ENCODE peak calls at places on chromosomes 3 and 15, in four cellular contexts. One of them, this sample, is unnamed.
A peak's percentile ranks its signal among the peaks of the same experiment; 100 is the strongest.

GRCh38 chr15:78540955-78541743 is 905 bp downstream of the PSMA4 start:
- DNase-seq in fibroblast of mammary gland: no peak
- DNase-seq in DMS53: no peak
- DNase-seq in DMS153: no peak
- DNase-seq in this sample: peak; percentile 5

GRCh38 chr15:52527898-52528464 is 699 bp downstream of the MYO5A start:
- DNase-seq in DMS153: no peak
- DNase-seq in fibroblast of mammary gland: no peak
- DNase-seq in DMS53: peak; percentile 49
- DNase-seq in this sample: no peak

GRCh38 chr15:77021803-77022381 is 27.0 kb downstream of the PSTPIP1 start:
- DNase-seq in DMS53: no peak
- DNase-seq in fibroblast of mammary gland: peak; percentile 47
- DNase-seq in DMS153: no peak
- DNase-seq in this sample: no peak

GRCh38 chr3:51982352-51982837 is 940 bp upstream of the ACY1 start:
- DNase-seq in DMS153: peak; percentile 18
- DNase-seq in fibroblast of mammary gland: no peak
- DNase-seq in DMS53: peak; percentile 86
- DNase-seq in this sample: peak; percentile 86

GRCh38 chr3:127779747-127780146 is 42.6 kb downstream of the MGLL start:
- DNase-seq in fibroblast of mammary gland: no peak
- DNase-seq in DMS53: peak; percentile 67
- DNase-seq in DMS153: peak; percentile 58
- DNase-seq in this sample: peak; percentile 35

GRCh38 chr3:14439501-14440167 is 37.2 kb downstream of the SLC6A6 start:
- DNase-seq in DMS153: peak; percentile 67
- DNase-seq in fibroblast of mammary gland: no peak
- DNase-seq in DMS53: peak; percentile 72
- DNase-seq in this sample: no peak

GRCh38 chr3:196726788-196727675 is 12.6 kb upstream of the PAK2 start:
- DNase-seq in DMS153: no peak
- DNase-seq in DMS53: no peak
- DNase-seq in fibroblast of mammary gland: peak; percentile 78
- DNase-seq in this sample: peak; percentile 78

GRCh38 chr3:27078246-27078913 is 290.8 kb downstream of the NEK10 start:
- DNase-seq in DMS153: no peak
- DNase-seq in DMS53: no peak
- DNase-seq in fibroblast of mammary gland: no peak
- DNase-seq in this sample: no peak

GRCh38 chr3:76565496-76566210 is 474.2 kb upstream of the ROBO2 start:
- DNase-seq in DMS153: no peak
- DNase-seq in fibroblast of mammary gland: no peak
- DNase-seq in DMS53: no peak
- DNase-seq in this sample: no peak

GRCh38 chr3:37973250-37974054 is 17.1 kb upstream of the VILL start:
- DNase-seq in DMS53: no peak
- DNase-seq in DMS153: no peak
- DNase-seq in fibroblast of mammary gland: no peak
- DNase-seq in this sample: no peak

GRCh38 chr3:139629033-139629432 is 48.7 kb downstream of the NMNAT3 start:
- DNase-seq in DMS153: no peak
- DNase-seq in DMS53: peak; percentile 53
- DNase-seq in fibroblast of mammary gland: peak; percentile 10
- DNase-seq in this sample: peak; percentile 15

GRCh38 chr3:66738625-66739330 is 238.0 kb upstream of the LRIG1 start:
- DNase-seq in fibroblast of mammary gland: peak; percentile 54
- DNase-seq in DMS53: no peak
- DNase-seq in DMS153: no peak
- DNase-seq in this sample: no peak